ENCODE peak calls at places on chromosomes 16 and 17, in six cellular contexts. G is H9, Z is IMR-90, P is neuronal stem cell, H is trophoblast cell, D is mesenchymal stem cell. A is an unnamed sample.

GRCh38 chr17:60300949-60301348 is 91.0 kb downstream of the USP32 start:
- DNase-seq in G (no peak), H (no peak), Z (peak; percentile 13), D (no peak), P (no peak), A (no peak)

GRCh38 chr17:1312261-1312870 is 32.9 kb downstream of the TRARG1 start:
- DNase-seq in P (peak; percentile 45), Z (no peak), G (peak; percentile 78), H (no peak), D (peak; percentile 18), A (peak; percentile 72)

GRCh38 chr17:32508926-32509325 is 22.1 kb downstream of the CDK5R1 start:
- DNase-seq in Z (no peak), H (no peak), P (no peak), G (no peak), D (no peak), A (no peak)

GRCh38 chr16:48405907-48406306 is 20.7 kb upstream of the SIAH1 start:
- DNase-seq in G (no peak), H (no peak), D (no peak), Z (no peak), P (no peak), A (no peak)

GRCh38 chr17:76805319-76805718 is 62.9 kb upstream of the MGAT5B start:
- DNase-seq in H (no peak), D (peak; percentile 20), Z (peak; percentile 34), P (no peak), G (no peak), A (no peak)

GRCh38 chr16:57624806-57625500 is 3.5 kb upstream of the ADGRG1 start:
- DNase-seq in G (no peak), Z (no peak), D (no peak), H (no peak), P (no peak), A (no peak)

GRCh38 chr17:50028207-50029120 is 27.4 kb upstream of the ITGA3 start:
- DNase-seq in G (peak; percentile 83), Z (peak; percentile 30), D (peak; percentile 37), P (no peak), H (no peak), A (peak; percentile 83)

GRCh38 chr16:66824006-66824405 is 6.8 kb downstream of the NAE1 start:
- DNase-seq in D (no peak), P (no peak), Z (peak; percentile 16), G (no peak), H (no peak), A (no peak)

GRCh38 chr16:71474864-71475263 is 12.8 kb upstream of the ZNF23 start:
- DNase-seq in Z (peak; percentile 92), H (peak; percentile 59), G (no peak), D (peak; percentile 81), P (no peak), A (no peak)

GRCh38 chr17:32518856-32519768 is 32.3 kb downstream of the CDK5R1 start:
- DNase-seq in Z (no peak), G (peak; percentile 94), D (peak; percentile 49), H (peak; percentile 36), P (peak; percentile 91), A (peak; percentile 96)

GRCh38 chr17:33435716-33436301 is 142.7 kb upstream of the ASIC2 start:
- DNase-seq in G (no peak), P (no peak), Z (no peak), H (peak; percentile 50), D (peak; percentile 86), A (no peak)

GRCh38 chr17:80104321-80104955 is 3.1 kb downstream of the GAA start:
- DNase-seq in H (no peak), G (peak; percentile 55), Z (no peak), P (no peak), D (peak; percentile 37), A (peak; percentile 31)

GRCh38 chr16:69315486-69316311 is 4.5 kb downstream of the VPS4A start:
- DNase-seq in P (no peak), H (no peak), G (no peak), D (no peak), Z (no peak), A (no peak)

GRCh38 chr16:78785218-78785617 is 685.8 kb downstream of the WWOX start:
- DNase-seq in G (no peak), Z (no peak), P (no peak), H (no peak), D (no peak), A (no peak)

GRCh38 chr17:4599505-4600281 is 15.4 kb downstream of the SMTNL2 start:
- DNase-seq in G (peak; percentile 94), H (no peak), Z (peak; percentile 15), D (peak; percentile 37), P (peak; percentile 44), A (peak; percentile 87)

GRCh38 chr17:74746376-74746775 is 2.1 kb upstream of the NHERF1 start:
- DNase-seq in P (no peak), G (peak; percentile 29), H (no peak), D (peak; percentile 38), Z (no peak), A (peak; percentile 96)

GRCh38 chr17:18920911-18921441 is 31.0 kb upstream of the SLC5A10 start:
- DNase-seq in G (no peak), D (peak; percentile 19), H (no peak), P (no peak), Z (peak; percentile 24), A (no peak)

GRCh38 chr17:45958994-45959665 is 39.9 kb upstream of the STH start:
- DNase-seq in H (no peak), Z (no peak), G (no peak), P (no peak), D (no peak), A (no peak)

GRCh38 chr17:80195671-80196529 is 24.2 kb downstream of the SGSH start:
- DNase-seq in G (peak; percentile 76), H (no peak), D (peak; percentile 14), P (no peak), Z (no peak), A (peak; percentile 33)

GRCh38 chr16:72502654-72503005 is 330.7 kb upstream of the PMFBP1 start:
- DNase-seq in D (no peak), G (no peak), Z (no peak), P (no peak), H (no peak), A (no peak)

GRCh38 chr16:86898386-86898785 is 320.0 kb downstream of the FOXL1 start:
- DNase-seq in Z (no peak), G (no peak), H (no peak), D (no peak), P (no peak), A (no peak)

GRCh38 chr16:86896976-86897375 is 318.6 kb downstream of the FOXL1 start:
- DNase-seq in D (no peak), H (no peak), G (no peak), Z (no peak), P (no peak), A (no peak)

GRCh38 chr16:86899156-86899555 is 320.8 kb downstream of the FOXL1 start:
- DNase-seq in Z (no peak), P (no peak), G (no peak), H (no peak), D (no peak), A (no peak)

GRCh38 chr16:86895609-86896008 is 317.3 kb downstream of the FOXL1 start:
- DNase-seq in D (no peak), Z (no peak), G (no peak), P (no peak), H (no peak), A (no peak)

GRCh38 chr16:86897486-86897885 is 319.1 kb downstream of the FOXL1 start:
- DNase-seq in G (no peak), D (no peak), H (no peak), Z (no peak), P (no peak), A (no peak)
- H2AK5ac ChIP-seq in G (no peak overlapping the region), D (no peak overlapping the region), H (no peak overlapping the region), Z (peak overlapping the region; percentile 35), P (peak overlapping the region; percentile 76), A (no peak overlapping the region)

GRCh38 chr16:81830845-81831600 is 51.9 kb downstream of the PLCG2 start:
- DNase-seq in P (no peak), Z (no peak), G (no peak), D (no peak), H (no peak), A (no peak)

GRCh38 chr16:81821422-81822128 is 42.5 kb downstream of the PLCG2 start:
- DNase-seq in D (no peak), Z (no peak), P (no peak), G (no peak), H (no peak), A (no peak)

GRCh38 chr16:81823111-81823510 is 44.0 kb downstream of the PLCG2 start:
- DNase-seq in G (no peak), P (no peak), H (no peak), D (peak; percentile 1), Z (no peak), A (no peak)

GRCh38 chr16:81823734-81824133 is 44.6 kb downstream of the PLCG2 start:
- DNase-seq in D (no peak), H (no peak), P (no peak), Z (no peak), G (no peak), A (no peak)

GRCh38 chr16:81826523-81826922 is 47.4 kb downstream of the PLCG2 start:
- DNase-seq in D (no peak), P (no peak), Z (no peak), H (no peak), G (no peak), A (no peak)
- H3K4me2 ChIP-seq in D (no peak overlapping the region), P (no peak overlapping the region), Z (no peak overlapping the region), H (no peak overlapping the region), G (no peak overlapping the region), A (no peak overlapping the region)

GRCh38 chr17:7354262-7354781 is 634 bp upstream of the TMEM95 start:
- DNase-seq in H (peak; percentile 63), D (peak; percentile 65), Z (peak; percentile 80), P (no peak), G (no peak), A (peak; percentile 52)
- H3K4ac ChIP-seq in H (no peak overlapping the region), D (no peak overlapping the region), Z (peak overlapping the region; percentile 45), P (no peak overlapping the region), G (no peak overlapping the region), A (no peak overlapping the region)

GRCh38 chr16:67968440-67969285 is at the start of gene SLC12A4:
- DNase-seq in D (peak; percentile 85), Z (peak; percentile 65), H (peak; percentile 67), P (peak; percentile 64), G (peak; percentile 93), A (peak; percentile 93)

GRCh38 chr16:67967956-67968439 is 439 bp downstream of the SLC12A4 start:
- DNase-seq in H (peak; percentile 17), D (peak; percentile 42), Z (peak; percentile 25), G (no peak), P (peak; percentile 32), A (peak; percentile 35)

GRCh38 chr16:67967183-67967955 is 1.1 kb downstream of the SLC12A4 start:
- DNase-seq in P (no peak), Z (no peak), D (peak; percentile 42), G (no peak), H (peak; percentile 16), A (peak; percentile 33)

GRCh38 chr16:67965668-67966548 is 2.5 kb downstream of the SLC12A4 start:
- DNase-seq in Z (no peak), G (no peak), P (no peak), D (peak; percentile 9), H (peak; percentile 58), A (no peak)

DNA sequence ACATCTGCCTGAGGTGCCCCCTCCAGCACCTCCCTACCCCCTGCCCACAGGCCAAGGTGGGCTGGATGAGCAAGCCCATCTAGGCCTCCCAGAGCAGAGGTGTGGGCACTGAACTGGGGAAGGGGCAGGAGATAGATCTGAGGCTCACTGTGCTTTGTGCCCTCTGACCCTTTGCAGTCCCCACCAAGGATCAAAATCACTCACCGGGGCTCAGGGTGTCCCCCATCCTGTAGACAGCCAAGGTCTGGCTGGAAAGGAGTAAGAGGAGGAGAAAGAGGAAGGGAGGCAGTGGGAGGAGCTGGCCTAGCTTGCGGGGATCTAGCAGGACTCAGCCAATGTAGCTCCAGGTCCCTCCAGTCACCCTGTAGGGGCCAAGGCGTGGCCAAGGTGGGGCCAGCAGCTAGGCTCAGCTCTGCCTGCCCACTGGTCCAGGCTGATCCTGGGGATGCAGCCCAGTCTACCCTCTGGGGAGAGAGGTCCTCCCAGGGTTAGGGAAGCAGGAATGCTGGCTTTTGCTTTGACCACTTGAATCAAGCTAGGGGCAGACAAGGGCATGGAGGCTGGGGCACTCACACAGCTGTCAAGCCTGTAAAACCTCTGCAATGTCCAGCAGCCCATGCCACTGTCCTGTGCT is 1.8 kb downstream of the SLC12A4 start:
- DNase-seq in H (peak; percentile 33), D (peak; percentile 35), P (no peak), G (peak; percentile 88), Z (no peak), A (peak; percentile 53)
- H2AK5ac ChIP-seq in H (peak overlapping the region; percentile 93), D (peak overlapping the region; percentile 80), P (no peak overlapping the region), G (no peak overlapping the region), Z (peak overlapping the region; percentile 99), A (no peak overlapping the region)